ENCODE peak calls at places on chromosomes 11 and 22, in ten cellular contexts. A, V, P, X, M, W, Z, L, Q and H are unnamed samples.

GRCh38 chr11:58574851-58575250 is 805 bp downstream of the LPXN start:
- DNase-seq in A (no peak), V (no peak), P (no peak), X (no peak), M (no peak), W (peak), Z (peak), L (no peak), Q (no peak), H (no peak)

GRCh38 chr11:60717956-60718355 is 6.6 kb upstream of the MS4A18 start:
- DNase-seq in A (no peak), V (no peak), P (no peak), X (no peak), M (no peak), W (no peak), Z (no peak), L (no peak), Q (peak), H (no peak)

GRCh38 chr11:71298761-71299181 is 46.4 kb upstream of the SHANK2 start:
- DNase-seq in A (peak), V (no peak), P (no peak), X (no peak), M (no peak), W (no peak), Z (no peak), L (no peak), Q (no peak), H (no peak)

GRCh38 chr11:77126861-77127673 is 979 bp upstream of the MYO7A start:
- DNase-seq in A (peak), V (no peak), P (peak), X (peak), M (peak), W (no peak), Z (no peak), L (peak), Q (peak), H (no peak)

GRCh38 chr11:46315783-46316563 is 31.3 kb upstream of the DGKZ start:
- DNase-seq in A (no peak), V (no peak), P (no peak), X (no peak), M (no peak), W (no peak), Z (no peak), L (no peak), Q (no peak), H (no peak)

GRCh38 chr11:117794144-117794543 is 2.9 kb downstream of the DSCAML1 start:
- DNase-seq in A (no peak), V (no peak), P (no peak), X (no peak), M (no peak), W (no peak), Z (no peak), L (no peak), Q (no peak), H (no peak)

GRCh38 chr11:12234216-12234615 is 123.8 kb downstream of the MICAL2 start:
- DNase-seq in A (no peak), V (peak), P (no peak), X (no peak), M (no peak), W (no peak), Z (no peak), L (no peak), Q (no peak), H (no peak)

GRCh38 chr11:94897330-94897768 is 76.0 kb downstream of the CWC15 start:
- DNase-seq in A (no peak), V (no peak), P (no peak), X (no peak), M (no peak), W (peak), Z (peak), L (peak), Q (peak), H (no peak)

GRCh38 chr11:66136752-66137123 is 66.7 kb downstream of the PACS1 start:
- DNase-seq in A (no peak), V (no peak), P (peak), X (no peak), M (no peak), W (no peak), Z (peak), L (no peak), Q (no peak), H (no peak)

GRCh38 chr11:30855383-30856006 is 269.3 kb upstream of the MPPED2 start:
- DNase-seq in A (no peak), V (no peak), P (no peak), X (no peak), M (no peak), W (peak), Z (no peak), L (no peak), Q (no peak), H (no peak)

GRCh38 chr11:44949160-44950035 is 1.3 kb downstream of the TP53I11 start:
- DNase-seq in A (no peak), V (no peak), P (peak), X (no peak), M (peak), W (peak), Z (no peak), L (peak), Q (peak), H (no peak)

GRCh38 chr22:50141462-50141861 is 29.1 kb upstream of the PANX2 start:
- DNase-seq in A (no peak), V (no peak), P (no peak), X (no peak), M (no peak), W (no peak), Z (no peak), L (no peak), Q (no peak), H (no peak)

GRCh38 chr11:18282626-18283025 is 16.6 kb downstream of the SAA1 start:
- DNase-seq in A (no peak), V (no peak), P (no peak), X (no peak), M (no peak), W (no peak), Z (no peak), L (no peak), Q (no peak), H (no peak)

GRCh38 chr11:118088531-118088930 is 1.8 kb upstream of the SMIM35 start:
- DNase-seq in A (peak), V (no peak), P (no peak), X (no peak), M (no peak), W (no peak), Z (no peak), L (no peak), Q (no peak), H (no peak)

GRCh38 chr11:76591416-76591815 is 79.1 kb downstream of the LRRC32 start:
- DNase-seq in A (no peak), V (no peak), P (no peak), X (no peak), M (no peak), W (no peak), Z (no peak), L (no peak), Q (no peak), H (no peak)

GRCh38 chr22:27434898-27435297 is 366.7 kb downstream of the MN1 start:
- DNase-seq in A (no peak), V (no peak), P (no peak), X (no peak), M (no peak), W (no peak), Z (no peak), L (no peak), Q (no peak), H (no peak)

GRCh38 chr11:27912916-27913315 is 195.0 kb downstream of the KIF18A start:
- DNase-seq in A (no peak), V (no peak), P (no peak), X (no peak), M (no peak), W (no peak), Z (peak), L (no peak), Q (no peak), H (no peak)

GRCh38 chr11:133918606-133919260 is 38.0 kb downstream of the IGSF9B start:
- DNase-seq in A (no peak), V (no peak), P (no peak), X (no peak), M (no peak), W (no peak), Z (no peak), L (no peak), Q (no peak), H (no peak)

GRCh38 chr22:16824718-16825687 is at the start of gene XKR3:
- DNase-seq in A (no peak), V (no peak), P (no peak), X (no peak), M (no peak), W (peak), Z (no peak), L (no peak), Q (no peak), H (no peak)

GRCh38 chr11:74696488-74696887 is 34.7 kb downstream of the CHRDL2 start:
- DNase-seq in A (no peak), V (no peak), P (no peak), X (no peak), M (no peak), W (no peak), Z (no peak), L (no peak), Q (no peak), H (no peak)

GRCh38 chr11:65498042-65498726 is 661 bp upstream of the MALAT1 start:
- DNase-seq in A (no peak), V (no peak), P (no peak), X (no peak), M (peak), W (peak), Z (no peak), L (peak), Q (peak), H (no peak)

GRCh38 chr22:37403267-37403960 is 23.9 kb downstream of the ELFN2 start:
- DNase-seq in A (no peak), V (no peak), P (no peak), X (no peak), M (no peak), W (no peak), Z (no peak), L (no peak), Q (no peak), H (no peak)